ENCODE peak calls at places on chromosome 17, in five cellular contexts. One of them, this sample, is unnamed.

GRCh38 chr17:28940675-28941074 is 10.6 kb downstream of the PHF12 start:
- DNase-seq in aorta: no peak
- DNase-seq in adrenal gland: no peak
- DNase-seq in endothelial cell of umbilical vein: no peak
- DNase-seq in K562: no peak
- DNase-seq in this sample: no peak

GRCh38 chr17:65170839-65171238 is 33.7 kb downstream of the RGS9 start:
- DNase-seq in K562: no peak
- DNase-seq in aorta: peak; percentile 63
- DNase-seq in endothelial cell of umbilical vein: peak; percentile 88
- DNase-seq in adrenal gland: peak; percentile 45
- DNase-seq in this sample: no peak

GRCh38 chr17:81037026-81037782 is 2.3 kb downstream of the BAIAP2 start:
- DNase-seq in adrenal gland: peak; percentile 71
- DNase-seq in aorta: peak; percentile 82
- DNase-seq in endothelial cell of umbilical vein: no peak
- DNase-seq in K562: no peak
- DNase-seq in this sample: no peak

GRCh38 chr17:44830359-44831269 is 527 bp upstream of the GJC1 start:
- DNase-seq in K562: no peak
- DNase-seq in endothelial cell of umbilical vein: peak; percentile 29
- DNase-seq in aorta: peak; percentile 42
- DNase-seq in adrenal gland: no peak
- DNase-seq in this sample: peak; percentile 16

GRCh38 chr17:47615766-47616424 is 33.8 kb upstream of the KPNB1 start:
- DNase-seq in endothelial cell of umbilical vein: peak; percentile 61
- DNase-seq in K562: peak; percentile 31
- DNase-seq in adrenal gland: no peak
- DNase-seq in aorta: no peak
- DNase-seq in this sample: peak; percentile 54

GRCh38 chr17:63278731-63279442 is 167.2 kb downstream of the CYB561 start:
- DNase-seq in K562: no peak
- DNase-seq in adrenal gland: no peak
- DNase-seq in endothelial cell of umbilical vein: peak; percentile 28
- DNase-seq in aorta: no peak
- DNase-seq in this sample: no peak

GRCh38 chr17:19409509-19409908 is 1.5 kb upstream of the RNF112 start:
- DNase-seq in endothelial cell of umbilical vein: no peak
- DNase-seq in K562: no peak
- DNase-seq in aorta: no peak
- DNase-seq in adrenal gland: no peak
- DNase-seq in this sample: no peak

GRCh38 chr17:79923974-79924638 is 84.9 kb upstream of the CBX4 start:
- DNase-seq in endothelial cell of umbilical vein: peak; percentile 28
- DNase-seq in K562: peak; percentile 78
- DNase-seq in adrenal gland: peak; percentile 43
- DNase-seq in aorta: no peak
- DNase-seq in this sample: no peak

GRCh38 chr17:61314368-61315078 is 85.1 kb upstream of the TBX2 start:
- DNase-seq in K562: no peak
- DNase-seq in aorta: peak; percentile 84
- DNase-seq in endothelial cell of umbilical vein: no peak
- DNase-seq in adrenal gland: peak; percentile 40
- DNase-seq in this sample: no peak

GRCh38 chr17:17890773-17891759 is 54.3 kb upstream of the SREBF1 start:
- DNase-seq in adrenal gland: peak; percentile 86
- DNase-seq in aorta: peak; percentile 0
- DNase-seq in K562: peak; percentile 72
- DNase-seq in endothelial cell of umbilical vein: peak; percentile 66
- DNase-seq in this sample: peak; percentile 40

GRCh38 chr17:60604686-60605334 is 4.8 kb downstream of the PPM1D start:
- DNase-seq in K562: no peak
- DNase-seq in endothelial cell of umbilical vein: peak; percentile 56
- DNase-seq in adrenal gland: peak; percentile 68
- DNase-seq in aorta: peak; percentile 71
- DNase-seq in this sample: no peak

DNA sequence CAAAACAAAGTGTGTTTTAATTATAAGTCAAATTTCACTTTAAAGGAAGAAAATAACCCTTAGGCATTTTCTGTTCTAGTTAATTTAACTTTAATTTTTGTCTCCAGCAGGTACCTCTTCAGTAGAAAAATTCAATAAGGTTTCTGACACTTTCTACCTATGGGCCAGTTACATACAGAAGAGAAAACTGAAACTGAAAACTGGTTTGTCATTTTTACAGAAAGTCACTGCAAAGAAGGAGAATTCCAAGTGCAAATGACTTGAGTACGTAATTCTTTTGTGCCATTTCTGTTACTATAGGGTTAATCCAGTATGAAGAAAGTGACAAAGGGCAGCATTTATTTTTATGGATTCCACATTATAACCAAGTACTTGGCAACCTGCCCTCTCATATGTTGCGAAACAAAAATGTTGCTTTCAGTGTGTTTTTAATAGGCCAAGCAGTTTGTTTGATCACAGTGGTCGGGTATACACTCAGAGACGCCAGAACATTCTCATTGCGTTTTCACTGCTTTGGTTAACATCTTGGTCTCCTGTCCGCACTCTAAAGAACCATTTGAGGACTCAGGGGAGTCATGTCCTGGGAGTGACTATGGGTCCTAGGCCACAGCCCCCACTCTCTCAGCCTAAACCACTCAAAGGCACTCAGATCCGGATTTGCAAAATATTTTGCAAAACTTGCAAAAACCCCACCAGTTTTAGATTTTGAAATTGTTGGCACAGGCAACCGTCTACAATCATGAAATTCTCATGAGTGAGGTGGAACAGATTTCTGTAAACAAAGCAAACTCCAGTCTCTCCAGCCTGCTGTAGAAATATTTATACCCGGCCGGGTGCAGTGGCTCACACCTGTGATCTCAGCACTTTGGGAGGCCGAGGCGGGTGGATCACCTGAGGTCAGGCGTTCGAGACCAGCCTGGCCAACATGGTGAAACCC is 15.3 kb upstream of the HELZ start:
- DNase-seq in aorta: no peak
- DNase-seq in K562: no peak
- DNase-seq in endothelial cell of umbilical vein: no peak
- DNase-seq in adrenal gland: peak; percentile 63
- DNase-seq in this sample: no peak
- H3K4me3 ChIP-seq in aorta: peak overlapping the region; percentile 8
- H3K4me3 ChIP-seq in K562: no peak overlapping the region
- H3K4me3 ChIP-seq in endothelial cell of umbilical vein: no peak overlapping the region
- H3K4me3 ChIP-seq in adrenal gland: no peak overlapping the region
- H3K4me3 ChIP-seq in this sample: no peak overlapping the region

GRCh38 chr17:56893503-56893902 is 20.3 kb downstream of the TRIM25 start:
- DNase-seq in endothelial cell of umbilical vein: no peak
- DNase-seq in K562: no peak
- DNase-seq in aorta: no peak
- DNase-seq in adrenal gland: no peak
- DNase-seq in this sample: no peak
- H3K9me3 ChIP-seq in endothelial cell of umbilical vein: no peaks in the 10 kb centered on the region
- H3K9me3 ChIP-seq in K562: no peaks in the 10 kb centered on the region
- H3K9me3 ChIP-seq in aorta: no peaks in the 10 kb centered on the region
- H3K9me3 ChIP-seq in adrenal gland: no peaks in the 10 kb centered on the region
- H3K9me3 ChIP-seq in this sample: no peaks in the 10 kb centered on the region

GRCh38 chr17:8073627-8074485 is 13.7 kb downstream of the ALOX12B start:
- DNase-seq in endothelial cell of umbilical vein: peak; percentile 59
- DNase-seq in K562: peak; percentile 68
- DNase-seq in adrenal gland: peak; percentile 71
- DNase-seq in aorta: peak; percentile 84
- DNase-seq in this sample: peak; percentile 82
- H3K4me3 ChIP-seq in endothelial cell of umbilical vein: no peak overlapping the region
- H3K4me3 ChIP-seq in K562: no peak overlapping the region
- H3K4me3 ChIP-seq in adrenal gland: no peak overlapping the region
- H3K4me3 ChIP-seq in aorta: no peak overlapping the region
- H3K4me3 ChIP-seq in this sample: no peak overlapping the region

DNA sequence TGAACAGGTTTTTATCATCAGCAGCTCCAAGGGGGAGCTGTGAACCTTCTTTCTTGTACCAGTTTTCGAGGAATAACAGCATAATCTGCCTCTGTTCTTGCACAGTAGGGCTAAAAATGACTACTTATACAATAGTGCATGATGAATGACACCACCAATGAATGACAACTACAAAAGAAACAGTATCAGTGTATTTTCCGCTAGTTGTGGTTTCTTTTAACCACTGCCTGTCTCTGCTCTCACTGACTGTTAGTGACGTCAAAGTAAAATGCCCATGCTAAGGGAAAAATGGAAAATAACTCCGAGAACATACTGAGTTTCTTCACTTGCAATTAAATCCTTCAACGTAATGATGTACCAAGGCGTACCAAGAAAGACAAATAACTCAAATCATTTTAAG is 294.9 kb downstream of the MAP2K6 start:
- DNase-seq in adrenal gland: no peak
- DNase-seq in aorta: no peak
- DNase-seq in endothelial cell of umbilical vein: no peak
- DNase-seq in K562: no peak
- DNase-seq in this sample: no peak
- H3K9me3 ChIP-seq in adrenal gland: no peaks in the 10 kb centered on the region
- H3K9me3 ChIP-seq in aorta: no peaks in the 10 kb centered on the region
- H3K9me3 ChIP-seq in endothelial cell of umbilical vein: no peaks in the 10 kb centered on the region
- H3K9me3 ChIP-seq in K562: no peaks in the 10 kb centered on the region
- H3K9me3 ChIP-seq in this sample: no peaks in the 10 kb centered on the region

GRCh38 chr17:1710807-1711553 is 803 bp upstream of the TLCD2 start:
- DNase-seq in adrenal gland: peak; percentile 32
- DNase-seq in endothelial cell of umbilical vein: peak; percentile 21
- DNase-seq in aorta: no peak
- DNase-seq in K562: no peak
- DNase-seq in this sample: no peak
- H3K4me3 ChIP-seq in adrenal gland: peak overlapping the region; percentile 96
- H3K4me3 ChIP-seq in endothelial cell of umbilical vein: peak overlapping the region; percentile 53
- H3K4me3 ChIP-seq in aorta: no peak overlapping the region
- H3K4me3 ChIP-seq in K562: peak overlapping the region; percentile 53
- H3K4me3 ChIP-seq in this sample: peak overlapping the region; percentile 17

GRCh38 chr17:78103311-78103710 is 25.2 kb downstream of the TMC6 start:
- DNase-seq in adrenal gland: no peak
- DNase-seq in K562: no peak
- DNase-seq in endothelial cell of umbilical vein: no peak
- DNase-seq in aorta: no peak
- DNase-seq in this sample: no peak
- H3K9me3 ChIP-seq in adrenal gland: no peaks in the 10 kb centered on the region
- H3K9me3 ChIP-seq in K562: peaks cover 7% of the 10 kb centered on the region
- H3K9me3 ChIP-seq in endothelial cell of umbilical vein: no peaks in the 10 kb centered on the region
- H3K9me3 ChIP-seq in aorta: no peaks in the 10 kb centered on the region
- H3K9me3 ChIP-seq in this sample: no peaks in the 10 kb centered on the region

GRCh38 chr17:40065041-40065770 is 2.4 kb downstream of the THRA start:
- DNase-seq in aorta: peak; percentile 63
- DNase-seq in adrenal gland: peak; percentile 51
- DNase-seq in endothelial cell of umbilical vein: peak; percentile 54
- DNase-seq in K562: no peak
- DNase-seq in this sample: no peak

GRCh38 chr17:40068129-40068581 is 5.4 kb downstream of the THRA start:
- DNase-seq in aorta: no peak
- DNase-seq in adrenal gland: peak; percentile 37
- DNase-seq in endothelial cell of umbilical vein: no peak
- DNase-seq in K562: no peak
- DNase-seq in this sample: no peak

GRCh38 chr17:40063915-40064531 is 1.3 kb downstream of the THRA start:
- DNase-seq in adrenal gland: peak; percentile 77
- DNase-seq in aorta: no peak
- DNase-seq in K562: no peak
- DNase-seq in endothelial cell of umbilical vein: no peak
- DNase-seq in this sample: no peak

GRCh38 chr17:40067710-40068109 is 4.9 kb downstream of the THRA start:
- DNase-seq in K562: no peak
- DNase-seq in aorta: no peak
- DNase-seq in adrenal gland: no peak
- DNase-seq in endothelial cell of umbilical vein: no peak
- DNase-seq in this sample: no peak

DNA sequence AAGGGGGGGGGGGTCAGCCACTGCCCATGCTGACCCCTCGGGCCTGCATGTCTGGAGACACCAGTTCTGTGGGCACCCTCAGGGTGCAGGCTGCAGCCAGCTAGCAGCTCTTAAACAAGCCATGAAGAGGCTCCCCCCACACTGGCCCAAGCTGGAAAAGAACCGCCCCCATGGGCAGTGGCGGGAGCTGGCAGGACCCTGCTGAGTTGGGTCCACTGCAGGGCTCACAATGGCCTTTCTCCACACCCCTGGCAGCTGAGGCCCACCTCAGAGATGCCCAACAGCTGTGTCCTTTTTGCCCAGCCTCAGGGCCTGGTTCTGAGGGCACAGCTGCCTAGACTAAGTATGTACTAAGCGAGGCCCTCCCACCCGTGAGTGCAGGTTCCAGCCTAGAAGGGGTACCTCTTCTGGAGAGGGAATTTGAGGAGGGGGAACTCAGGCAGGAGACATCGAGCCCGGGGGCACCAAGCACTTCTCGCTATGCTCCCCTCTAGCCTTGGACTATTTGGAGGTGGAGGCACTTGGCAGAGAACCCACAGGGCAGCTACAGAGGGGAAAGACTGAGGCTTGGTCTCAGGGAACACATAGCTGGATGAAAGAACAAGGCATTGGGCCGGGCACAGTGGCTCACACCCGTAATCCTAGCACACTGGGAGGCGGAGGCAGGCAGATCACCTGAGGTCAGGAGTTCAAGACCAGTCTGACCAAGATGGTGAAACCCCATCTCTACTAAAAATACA is 3.2 kb downstream of the THRA start:
- DNase-seq in adrenal gland: no peak
- DNase-seq in aorta: no peak
- DNase-seq in K562: no peak
- DNase-seq in endothelial cell of umbilical vein: no peak
- DNase-seq in this sample: no peak
- H3K4me3 ChIP-seq in adrenal gland: peak overlapping the region; percentile 100
- H3K4me3 ChIP-seq in aorta: no peak overlapping the region
- H3K4me3 ChIP-seq in K562: no peak overlapping the region
- H3K4me3 ChIP-seq in endothelial cell of umbilical vein: no peak overlapping the region
- H3K4me3 ChIP-seq in this sample: no peak overlapping the region

GRCh38 chr17:6752068-6752909 is 3.6 kb upstream of the XAF1 start:
- DNase-seq in endothelial cell of umbilical vein: peak; percentile 96
- DNase-seq in K562: no peak
- DNase-seq in adrenal gland: peak; percentile 69
- DNase-seq in aorta: peak; percentile 78
- DNase-seq in this sample: no peak
- H3K9me3 ChIP-seq in endothelial cell of umbilical vein: no peaks in the 10 kb centered on the region
- H3K9me3 ChIP-seq in K562: no peaks in the 10 kb centered on the region
- H3K9me3 ChIP-seq in adrenal gland: no peaks in the 10 kb centered on the region
- H3K9me3 ChIP-seq in aorta: no peaks in the 10 kb centered on the region
- H3K9me3 ChIP-seq in this sample: no peaks in the 10 kb centered on the region

This sample was measured in CD4-positive, alpha-beta memory T cell.